ENCODE peak calls at places on chromosomes 3 and 15, in five cellular contexts. H is thyroid gland; B is stimulated activated CD4-positive, alpha-beta T cell treated with anti-CD3 and anti-CD28 coated beads, Interleukin-15, amount 100 ng/mL, for 24 hours; L is midbrain; D is astrocyte of the spinal cord. K is an unnamed sample.

GRCh38 chr3:59839810-59840515 is 790.1 kb upstream of the CFAP20DC start:
- DNase-seq in L (no peak), B (peak; percentile 19), D (no peak), H (no peak), K (no peak)

GRCh38 chr15:68305420-68305871 is 27.9 kb downstream of the FEM1B start:
- DNase-seq in L (no peak), B (no peak), H (no peak), D (no peak), K (no peak)

GRCh38 chr15:29568840-29569532 is 253.3 kb downstream of the TJP1 start:
- DNase-seq in H (peak; percentile 80), D (no peak), L (no peak), B (peak; percentile 6), K (no peak)

GRCh38 chr15:67156426-67156825 is 91.0 kb downstream of the SMAD3 start:
- DNase-seq in H (no peak), L (no peak), D (no peak), B (no peak), K (no peak)

GRCh38 chr3:33360136-33360825 is 79.9 kb downstream of the UBP1 start:
- DNase-seq in L (no peak), H (no peak), B (no peak), D (peak; percentile 79), K (no peak)

GRCh38 chr3:107683447-107683846 is 160.7 kb downstream of the BBX start:
- DNase-seq in B (no peak), L (no peak), H (no peak), D (peak; percentile 44), K (no peak)

GRCh38 chr3:34948431-34948971 is 690.8 kb upstream of the ARPP21 start:
- DNase-seq in L (no peak), H (no peak), B (no peak), D (peak; percentile 56), K (no peak)

GRCh38 chr3:150147776-150148175 is 177.1 kb upstream of the PFN2 start:
- DNase-seq in L (no peak), B (no peak), D (peak; percentile 91), H (peak; percentile 22), K (no peak)

GRCh38 chr15:85828026-85828597 is 33.4 kb upstream of the KLHL25 start:
- DNase-seq in H (no peak), L (no peak), B (no peak), D (no peak), K (no peak)

GRCh38 chr3:18425641-18426403 is 683 bp upstream of the SATB1 start:
- DNase-seq in H (peak; percentile 86), L (no peak), B (peak; percentile 85), D (no peak), K (peak; percentile 64)

GRCh38 chr15:57158589-57158988 is 217.7 kb upstream of the CGNL1 start:
- DNase-seq in D (peak; percentile 39), H (no peak), B (no peak), L (peak; percentile 36), K (no peak)

GRCh38 chr3:140078940-140079339 is 144.0 kb downstream of the CLSTN2 start:
- DNase-seq in B (no peak), D (no peak), H (no peak), L (no peak), K (no peak)

GRCh38 chr3:189233225-189233858 is 61.6 kb downstream of the TPRG1 start:
- DNase-seq in L (peak; percentile 28), D (peak; percentile 65), B (peak; percentile 55), H (peak; percentile 66), K (peak; percentile 43)

GRCh38 chr3:134279466-134279865 is 28.8 kb upstream of the RYK start:
- DNase-seq in H (no peak), B (no peak), D (no peak), L (no peak), K (no peak)

GRCh38 chr3:172746476-172746875 is 4.0 kb upstream of the ECT2 start:
- DNase-seq in H (no peak), B (no peak), D (no peak), L (no peak), K (no peak)

GRCh38 chr3:166360702-166361101 is 523.5 kb upstream of the BCHE start:
- DNase-seq in L (no peak), D (no peak), H (no peak), B (no peak), K (no peak)

GRCh38 chr3:63202529-63202928 is 75.6 kb upstream of the SYNPR start:
- DNase-seq in H (no peak), L (no peak), D (no peak), B (no peak), K (no peak)

GRCh38 chr3:188196232-188196990 is 42.5 kb downstream of the LPP start:
- DNase-seq in B (no peak), H (no peak), L (no peak), D (no peak), K (no peak)

GRCh38 chr3:4848176-4848575 is 131.1 kb upstream of the BHLHE40 start:
- DNase-seq in H (no peak), D (no peak), B (no peak), L (no peak), K (no peak)

GRCh38 chr3:170178631-170179030 is 2.9 kb downstream of the PHC3 start:
- DNase-seq in L (no peak), D (no peak), B (peak; percentile 55), H (no peak), K (no peak)

GRCh38 chr3:355622-356021 is 159.1 kb downstream of the CHL1 start:
- DNase-seq in H (peak; percentile 29), B (no peak), D (peak; percentile 59), L (no peak), K (no peak)

K was measured in mesothelial cell of epicardium.